ENCODE peak calls at places on chromosomes 6 and 20, in ten cellular contexts. M, Y, H, D, Q, S, L, W, U and C are unnamed samples.

GRCh38 chr6:87722831-87723726 is 21.0 kb upstream of the AKIRIN2 start:
- DNase-seq in W (no peak), Q (no peak), S (peak; percentile 44), Y (no peak), M (peak; percentile 95), D (peak; percentile 68), H (peak; percentile 87), L (peak; percentile 23), U (peak; percentile 95), C (peak; percentile 91)

GRCh38 chr6:96150431-96150830 is 134.7 kb downstream of the FUT9 start:
- DNase-seq in D (no peak), W (no peak), U (no peak), L (no peak), H (no peak), Y (no peak), S (no peak), M (no peak), Q (no peak), C (no peak)

GRCh38 chr20:25019381-25020155 is 27.0 kb upstream of the APMAP start:
- DNase-seq in W (no peak), M (no peak), L (no peak), Y (no peak), H (peak; percentile 55), S (peak; percentile 74), U (no peak), Q (no peak), D (no peak), C (no peak)

GRCh38 chr6:14862845-14863244 is 383.0 kb upstream of the JARID2 start:
- DNase-seq in H (no peak), U (no peak), S (no peak), L (no peak), Q (no peak), W (no peak), D (no peak), Y (no peak), M (no peak), C (no peak)

GRCh38 chr6:106163966-106164877 is 78.1 kb downstream of the PRDM1 start:
- DNase-seq in Q (no peak), U (peak; percentile 90), Y (no peak), D (no peak), M (peak; percentile 79), W (peak; percentile 64), H (no peak), L (no peak), S (no peak), C (peak; percentile 89)

GRCh38 chr20:5569021-5569420 is 181.2 kb upstream of the SHLD1 start:
- DNase-seq in Q (peak; percentile 7), U (peak; percentile 73), H (no peak), Y (no peak), W (peak; percentile 18), L (peak; percentile 84), S (no peak), M (peak; percentile 59), D (no peak), C (peak; percentile 50)

GRCh38 chr6:14743465-14744211 is 502.2 kb upstream of the JARID2 start:
- DNase-seq in W (no peak), U (peak; percentile 93), S (peak; percentile 66), Q (no peak), L (peak; percentile 75), H (peak; percentile 68), Y (no peak), D (peak; percentile 63), M (peak; percentile 100), C (peak; percentile 99)

GRCh38 chr6:22632561-22632960 is 63.2 kb downstream of the HDGFL1 start:
- DNase-seq in W (no peak), S (no peak), U (no peak), H (no peak), Y (no peak), M (no peak), Q (no peak), L (no peak), D (no peak), C (no peak)

GRCh38 chr20:34604980-34605788 is 46.7 kb downstream of the MAP1LC3A start:
- DNase-seq in U (peak; percentile 23), Q (no peak), H (no peak), L (no peak), M (peak; percentile 83), W (no peak), S (no peak), D (no peak), Y (no peak), C (peak; percentile 88)

GRCh38 chr6:88499436-88499835 is 333.3 kb upstream of the CNR1 start:
- DNase-seq in M (no peak), Q (no peak), S (no peak), U (no peak), H (no peak), Y (no peak), W (no peak), D (no peak), L (no peak), C (no peak)

GRCh38 chr6:105835373-105835772 is 250.8 kb upstream of the PRDM1 start:
- DNase-seq in L (peak; percentile 46), M (peak; percentile 48), D (no peak), H (no peak), S (no peak), Q (peak; percentile 37), Y (peak; percentile 39), W (no peak), U (peak; percentile 15), C (peak; percentile 35)